ENCODE peak calls at places on chromosomes 12 and 14, in five cellular contexts. One of them, this sample, is unnamed.
A peak's percentile ranks its signal among the peaks of the same experiment; 100 is the strongest.

GRCh38 chr14:35897616-35898111 is 71.5 kb downstream of the BRMS1L start:
- DNase-seq in HEK293T: no peak
- DNase-seq in brain microvascular endothelial cell: no peak
- DNase-seq in GM23248: no peak
- DNase-seq in stimulated activated CD4-positive, alpha-beta T cell treated with anti-CD3 and anti-CD28 coated beads, Interleukin-1b, Interleukin-23, amount 100 ng/mL, for 4 hours: no peak
- DNase-seq in this sample: no peak

GRCh38 chr12:112025808-112026375 is 12.7 kb downstream of the ERP29 start:
- DNase-seq in HEK293T: no peak
- DNase-seq in brain microvascular endothelial cell: no peak
- DNase-seq in GM23248: peak; percentile 12
- DNase-seq in stimulated activated CD4-positive, alpha-beta T cell treated with anti-CD3 and anti-CD28 coated beads, Interleukin-1b, Interleukin-23, amount 100 ng/mL, for 4 hours: no peak
- DNase-seq in this sample: peak; percentile 49

GRCh38 chr14:20848316-20848954 is 42.8 kb upstream of the RNASE3 start:
- DNase-seq in HEK293T: no peak
- DNase-seq in brain microvascular endothelial cell: peak; percentile 39
- DNase-seq in GM23248: peak; percentile 77
- DNase-seq in stimulated activated CD4-positive, alpha-beta T cell treated with anti-CD3 and anti-CD28 coated beads, Interleukin-1b, Interleukin-23, amount 100 ng/mL, for 4 hours: no peak
- DNase-seq in this sample: peak; percentile 75

GRCh38 chr12:12900786-12901157 is 9.4 kb downstream of the GPRC5A start:
- DNase-seq in HEK293T: no peak
- DNase-seq in brain microvascular endothelial cell: no peak
- DNase-seq in GM23248: no peak
- DNase-seq in stimulated activated CD4-positive, alpha-beta T cell treated with anti-CD3 and anti-CD28 coated beads, Interleukin-1b, Interleukin-23, amount 100 ng/mL, for 4 hours: no peak
- DNase-seq in this sample: no peak

GRCh38 chr14:50862171-50862570 is 9.7 kb upstream of the ABHD12B start:
- DNase-seq in HEK293T: no peak
- DNase-seq in brain microvascular endothelial cell: no peak
- DNase-seq in GM23248: no peak
- DNase-seq in stimulated activated CD4-positive, alpha-beta T cell treated with anti-CD3 and anti-CD28 coated beads, Interleukin-1b, Interleukin-23, amount 100 ng/mL, for 4 hours: no peak
- DNase-seq in this sample: no peak

GRCh38 chr12:44571031-44571550 is 305.0 kb downstream of the NELL2 start:
- DNase-seq in HEK293T: no peak
- DNase-seq in brain microvascular endothelial cell: no peak
- DNase-seq in GM23248: no peak
- DNase-seq in stimulated activated CD4-positive, alpha-beta T cell treated with anti-CD3 and anti-CD28 coated beads, Interleukin-1b, Interleukin-23, amount 100 ng/mL, for 4 hours: no peak
- DNase-seq in this sample: no peak

GRCh38 chr12:44689587-44689986 is 186.5 kb downstream of the NELL2 start:
- DNase-seq in HEK293T: no peak
- DNase-seq in brain microvascular endothelial cell: no peak
- DNase-seq in GM23248: no peak
- DNase-seq in stimulated activated CD4-positive, alpha-beta T cell treated with anti-CD3 and anti-CD28 coated beads, Interleukin-1b, Interleukin-23, amount 100 ng/mL, for 4 hours: no peak
- DNase-seq in this sample: no peak

GRCh38 chr12:32895688-32896437 is 714 bp downstream of the PKP2 start:
- DNase-seq in HEK293T: peak; percentile 41
- DNase-seq in brain microvascular endothelial cell: no peak
- DNase-seq in GM23248: no peak
- DNase-seq in stimulated activated CD4-positive, alpha-beta T cell treated with anti-CD3 and anti-CD28 coated beads, Interleukin-1b, Interleukin-23, amount 100 ng/mL, for 4 hours: no peak
- DNase-seq in this sample: no peak

GRCh38 chr14:98172243-98172778 is 1099.7 kb downstream of the BCL11B start:
- DNase-seq in HEK293T: no peak
- DNase-seq in brain microvascular endothelial cell: no peak
- DNase-seq in GM23248: no peak
- DNase-seq in stimulated activated CD4-positive, alpha-beta T cell treated with anti-CD3 and anti-CD28 coated beads, Interleukin-1b, Interleukin-23, amount 100 ng/mL, for 4 hours: no peak
- DNase-seq in this sample: no peak

GRCh38 chr14:94461526-94462218 is 9.1 kb upstream of the SERPINA11 start:
- DNase-seq in HEK293T: no peak
- DNase-seq in brain microvascular endothelial cell: no peak
- DNase-seq in GM23248: no peak
- DNase-seq in stimulated activated CD4-positive, alpha-beta T cell treated with anti-CD3 and anti-CD28 coated beads, Interleukin-1b, Interleukin-23, amount 100 ng/mL, for 4 hours: no peak
- DNase-seq in this sample: peak; percentile 9

GRCh38 chr12:5197127-5197526 is 153.4 kb downstream of the KCNA5 start:
- DNase-seq in HEK293T: no peak
- DNase-seq in brain microvascular endothelial cell: no peak
- DNase-seq in GM23248: peak; percentile 35
- DNase-seq in stimulated activated CD4-positive, alpha-beta T cell treated with anti-CD3 and anti-CD28 coated beads, Interleukin-1b, Interleukin-23, amount 100 ng/mL, for 4 hours: no peak
- DNase-seq in this sample: peak; percentile 95

GRCh38 chr12:52582971-52583456 is 9.4 kb upstream of the KRT74 start:
- DNase-seq in HEK293T: peak; percentile 73
- DNase-seq in brain microvascular endothelial cell: peak; percentile 64
- DNase-seq in GM23248: peak; percentile 81
- DNase-seq in stimulated activated CD4-positive, alpha-beta T cell treated with anti-CD3 and anti-CD28 coated beads, Interleukin-1b, Interleukin-23, amount 100 ng/mL, for 4 hours: peak; percentile 59
- DNase-seq in this sample: peak; percentile 52

GRCh38 chr12:21881950-21882349 is 59.3 kb downstream of the ABCC9 start:
- DNase-seq in HEK293T: no peak
- DNase-seq in brain microvascular endothelial cell: no peak
- DNase-seq in GM23248: no peak
- DNase-seq in stimulated activated CD4-positive, alpha-beta T cell treated with anti-CD3 and anti-CD28 coated beads, Interleukin-1b, Interleukin-23, amount 100 ng/mL, for 4 hours: no peak
- DNase-seq in this sample: no peak

GRCh38 chr14:55604900-55605418 is 25.0 kb downstream of the KTN1 start:
- DNase-seq in HEK293T: peak; percentile 18
- DNase-seq in brain microvascular endothelial cell: no peak
- DNase-seq in GM23248: no peak
- DNase-seq in stimulated activated CD4-positive, alpha-beta T cell treated with anti-CD3 and anti-CD28 coated beads, Interleukin-1b, Interleukin-23, amount 100 ng/mL, for 4 hours: no peak
- DNase-seq in this sample: no peak

GRCh38 chr12:94725375-94726168 is 75.2 kb upstream of the TMCC3 start:
- DNase-seq in HEK293T: peak; percentile 30
- DNase-seq in brain microvascular endothelial cell: peak; percentile 38
- DNase-seq in GM23248: peak; percentile 66
- DNase-seq in stimulated activated CD4-positive, alpha-beta T cell treated with anti-CD3 and anti-CD28 coated beads, Interleukin-1b, Interleukin-23, amount 100 ng/mL, for 4 hours: no peak
- DNase-seq in this sample: peak; percentile 50

GRCh38 chr12:101414533-101415119 is 7.1 kb upstream of the ARL1 start:
- DNase-seq in HEK293T: peak; percentile 45
- DNase-seq in brain microvascular endothelial cell: peak; percentile 57
- DNase-seq in GM23248: peak; percentile 76
- DNase-seq in stimulated activated CD4-positive, alpha-beta T cell treated with anti-CD3 and anti-CD28 coated beads, Interleukin-1b, Interleukin-23, amount 100 ng/mL, for 4 hours: no peak
- DNase-seq in this sample: peak; percentile 63

GRCh38 chr12:57554453-57554852 is 4.6 kb downstream of the KIF5A start:
- DNase-seq in HEK293T: no peak
- DNase-seq in brain microvascular endothelial cell: no peak
- DNase-seq in GM23248: no peak
- DNase-seq in stimulated activated CD4-positive, alpha-beta T cell treated with anti-CD3 and anti-CD28 coated beads, Interleukin-1b, Interleukin-23, amount 100 ng/mL, for 4 hours: no peak
- DNase-seq in this sample: no peak

GRCh38 chr12:2324375-2324774 is 271.6 kb downstream of the CACNA1C start:
- DNase-seq in HEK293T: no peak
- DNase-seq in brain microvascular endothelial cell: no peak
- DNase-seq in GM23248: no peak
- DNase-seq in stimulated activated CD4-positive, alpha-beta T cell treated with anti-CD3 and anti-CD28 coated beads, Interleukin-1b, Interleukin-23, amount 100 ng/mL, for 4 hours: no peak
- DNase-seq in this sample: no peak

GRCh38 chr12:22797686-22798085 is 172.7 kb downstream of the ETNK1 start:
- DNase-seq in HEK293T: no peak
- DNase-seq in brain microvascular endothelial cell: no peak
- DNase-seq in GM23248: no peak
- DNase-seq in stimulated activated CD4-positive, alpha-beta T cell treated with anti-CD3 and anti-CD28 coated beads, Interleukin-1b, Interleukin-23, amount 100 ng/mL, for 4 hours: no peak
- DNase-seq in this sample: no peak

GRCh38 chr12:18864900-18865561 is 127.1 kb downstream of the CAPZA3 start:
- DNase-seq in HEK293T: no peak
- DNase-seq in brain microvascular endothelial cell: peak; percentile 40
- DNase-seq in GM23248: peak; percentile 90
- DNase-seq in stimulated activated CD4-positive, alpha-beta T cell treated with anti-CD3 and anti-CD28 coated beads, Interleukin-1b, Interleukin-23, amount 100 ng/mL, for 4 hours: no peak
- DNase-seq in this sample: peak; percentile 84

GRCh38 chr12:46671102-46671501 is 154.7 kb downstream of the SLC38A4 start:
- DNase-seq in HEK293T: no peak
- DNase-seq in brain microvascular endothelial cell: no peak
- DNase-seq in GM23248: no peak
- DNase-seq in stimulated activated CD4-positive, alpha-beta T cell treated with anti-CD3 and anti-CD28 coated beads, Interleukin-1b, Interleukin-23, amount 100 ng/mL, for 4 hours: no peak
- DNase-seq in this sample: no peak

GRCh38 chr14:28676481-28676880 is 90.1 kb upstream of the FOXG1 start:
- DNase-seq in HEK293T: no peak
- DNase-seq in brain microvascular endothelial cell: peak; percentile 12
- DNase-seq in GM23248: peak; percentile 5
- DNase-seq in stimulated activated CD4-positive, alpha-beta T cell treated with anti-CD3 and anti-CD28 coated beads, Interleukin-1b, Interleukin-23, amount 100 ng/mL, for 4 hours: no peak
- DNase-seq in this sample: peak; percentile 93

GRCh38 chr12:104250366-104251125 is 35.0 kb downstream of the TXNRD1 start:
- DNase-seq in HEK293T: no peak
- DNase-seq in brain microvascular endothelial cell: no peak
- DNase-seq in GM23248: peak; percentile 13
- DNase-seq in stimulated activated CD4-positive, alpha-beta T cell treated with anti-CD3 and anti-CD28 coated beads, Interleukin-1b, Interleukin-23, amount 100 ng/mL, for 4 hours: no peak
- DNase-seq in this sample: no peak

GRCh38 chr12:19220205-19220604 is 90.7 kb downstream of the PLEKHA5 start:
- DNase-seq in HEK293T: no peak
- DNase-seq in brain microvascular endothelial cell: peak; percentile 75
- DNase-seq in GM23248: peak; percentile 74
- DNase-seq in stimulated activated CD4-positive, alpha-beta T cell treated with anti-CD3 and anti-CD28 coated beads, Interleukin-1b, Interleukin-23, amount 100 ng/mL, for 4 hours: no peak
- DNase-seq in this sample: peak; percentile 80

GRCh38 chr14:101736585-101736984 is 24.9 kb upstream of the PPP2R5C start:
- DNase-seq in HEK293T: no peak
- DNase-seq in brain microvascular endothelial cell: no peak
- DNase-seq in GM23248: no peak
- DNase-seq in stimulated activated CD4-positive, alpha-beta T cell treated with anti-CD3 and anti-CD28 coated beads, Interleukin-1b, Interleukin-23, amount 100 ng/mL, for 4 hours: no peak
- DNase-seq in this sample: no peak

GRCh38 chr14:71488703-71489141 is 443.5 kb upstream of the RGS6 start:
- DNase-seq in HEK293T: no peak
- DNase-seq in brain microvascular endothelial cell: peak; percentile 71
- DNase-seq in GM23248: peak; percentile 58
- DNase-seq in stimulated activated CD4-positive, alpha-beta T cell treated with anti-CD3 and anti-CD28 coated beads, Interleukin-1b, Interleukin-23, amount 100 ng/mL, for 4 hours: no peak
- DNase-seq in this sample: no peak

GRCh38 chr12:64120568-64120967 is 101.5 kb downstream of the KICS2 start:
- DNase-seq in HEK293T: no peak
- DNase-seq in brain microvascular endothelial cell: no peak
- DNase-seq in GM23248: peak; percentile 20
- DNase-seq in stimulated activated CD4-positive, alpha-beta T cell treated with anti-CD3 and anti-CD28 coated beads, Interleukin-1b, Interleukin-23, amount 100 ng/mL, for 4 hours: no peak
- DNase-seq in this sample: peak; percentile 89

GRCh38 chr14:23056956-23057756 is at the start of gene CDH24:
- DNase-seq in HEK293T: peak; percentile 77
- DNase-seq in brain microvascular endothelial cell: no peak
- DNase-seq in GM23248: peak; percentile 88
- DNase-seq in stimulated activated CD4-positive, alpha-beta T cell treated with anti-CD3 and anti-CD28 coated beads, Interleukin-1b, Interleukin-23, amount 100 ng/mL, for 4 hours: peak; percentile 56
- DNase-seq in this sample: peak; percentile 78

GRCh38 chr12:6364037-6364360 is 11.4 kb downstream of the SCNN1A start:
- DNase-seq in HEK293T: no peak
- DNase-seq in brain microvascular endothelial cell: no peak
- DNase-seq in GM23248: peak; percentile 53
- DNase-seq in stimulated activated CD4-positive, alpha-beta T cell treated with anti-CD3 and anti-CD28 coated beads, Interleukin-1b, Interleukin-23, amount 100 ng/mL, for 4 hours: no peak
- DNase-seq in this sample: no peak

GRCh38 chr14:90443161-90444076 is 46.6 kb downstream of the CALM1 start:
- DNase-seq in HEK293T: no peak
- DNase-seq in brain microvascular endothelial cell: no peak
- DNase-seq in GM23248: no peak
- DNase-seq in stimulated activated CD4-positive, alpha-beta T cell treated with anti-CD3 and anti-CD28 coated beads, Interleukin-1b, Interleukin-23, amount 100 ng/mL, for 4 hours: no peak
- DNase-seq in this sample: no peak

GRCh38 chr12:7512528-7512927 is 9.0 kb upstream of the CD163 start:
- DNase-seq in HEK293T: no peak
- DNase-seq in brain microvascular endothelial cell: peak; percentile 97
- DNase-seq in GM23248: peak; percentile 99
- DNase-seq in stimulated activated CD4-positive, alpha-beta T cell treated with anti-CD3 and anti-CD28 coated beads, Interleukin-1b, Interleukin-23, amount 100 ng/mL, for 4 hours: no peak
- DNase-seq in this sample: peak; percentile 89

GRCh38 chr12:13534645-13535398 is 338.3 kb downstream of the EMP1 start:
- DNase-seq in HEK293T: peak; percentile 66
- DNase-seq in brain microvascular endothelial cell: peak; percentile 48
- DNase-seq in GM23248: peak; percentile 66
- DNase-seq in stimulated activated CD4-positive, alpha-beta T cell treated with anti-CD3 and anti-CD28 coated beads, Interleukin-1b, Interleukin-23, amount 100 ng/mL, for 4 hours: no peak
- DNase-seq in this sample: peak; percentile 33